ENCODE peak calls at places on chromosome X, in ten cellular contexts. G, S, W, R, C, N, J, F, Q and D are unnamed samples.
A peak's percentile ranks its signal among the peaks of the same experiment; 100 is the strongest.

GRCh38 chrX:16851421-16851820 is 18.7 kb downstream of the RBBP7 start:
- DNase-seq in G (no peak), S (no peak), W (no peak), R (peak; percentile 72), C (no peak), N (no peak), J (no peak), F (no peak), Q (no peak), D (no peak)

GRCh38 chrX:150306002-150306401 is 57.1 kb upstream of the MAMLD1 start:
- DNase-seq in G (no peak), S (no peak), W (no peak), R (no peak), C (no peak), N (no peak), J (no peak), F (no peak), Q (no peak), D (no peak)

GRCh38 chrX:112614640-112615039 is 65.1 kb downstream of the LHFPL1 start:
- DNase-seq in G (peak; percentile 69), S (no peak), W (no peak), R (peak; percentile 3), C (no peak), N (no peak), J (no peak), F (no peak), Q (no peak), D (no peak)

GRCh38 chrX:29453333-29453732 is 762.0 kb upstream of the MAGEB2 start:
- DNase-seq in G (peak; percentile 29), S (no peak), W (no peak), R (no peak), C (no peak), N (no peak), J (no peak), F (no peak), Q (no peak), D (no peak)

GRCh38 chrX:116232833-116233232 is 62.3 kb downstream of the AGTR2 start:
- DNase-seq in G (peak; percentile 72), S (no peak), W (no peak), R (peak; percentile 86), C (peak; percentile 81), N (no peak), J (no peak), F (no peak), Q (no peak), D (no peak)

GRCh38 chrX:19535481-19535880 is 20.2 kb upstream of the MAP3K15 start:
- DNase-seq in G (peak; percentile 37), S (no peak), W (no peak), R (peak; percentile 57), C (peak; percentile 44), N (no peak), J (peak; percentile 48), F (no peak), Q (no peak), D (no peak)

GRCh38 chrX:16828126-16828908 is 41.8 kb downstream of the RBBP7 start:
- DNase-seq in G (peak; percentile 54), S (peak; percentile 40), W (no peak), R (peak; percentile 96), C (peak; percentile 92), N (no peak), J (no peak), F (peak; percentile 29), Q (no peak), D (no peak)

GRCh38 chrX:46687619-46688018 is 71.3 kb downstream of the SLC9A7 start:
- DNase-seq in G (peak; percentile 18), S (no peak), W (no peak), R (peak; percentile 36), C (peak; percentile 17), N (no peak), J (no peak), F (no peak), Q (no peak), D (no peak)

GRCh38 chrX:66162331-66162822 is 1.7 kb upstream of the HEPH start:
- DNase-seq in G (no peak), S (no peak), W (no peak), R (no peak), C (no peak), N (no peak), J (no peak), F (no peak), Q (no peak), D (no peak)

GRCh38 chrX:130196453-130196852 is 24.7 kb downstream of the RAB33A start:
- DNase-seq in G (peak; percentile 65), S (no peak), W (no peak), R (no peak), C (no peak), N (no peak), J (no peak), F (no peak), Q (no peak), D (no peak)

GRCh38 chrX:39950035-39950688 is 147.6 kb downstream of the BCOR start:
- DNase-seq in G (peak; percentile 23), S (no peak), W (no peak), R (peak; percentile 47), C (no peak), N (no peak), J (no peak), F (no peak), Q (no peak), D (no peak)

GRCh38 chrX:110026099-110026844 is 23.4 kb downstream of the TMEM164 start:
- DNase-seq in G (peak; percentile 21), S (no peak), W (no peak), R (no peak), C (peak; percentile 42), N (no peak), J (no peak), F (no peak), Q (no peak), D (no peak)

DNA sequence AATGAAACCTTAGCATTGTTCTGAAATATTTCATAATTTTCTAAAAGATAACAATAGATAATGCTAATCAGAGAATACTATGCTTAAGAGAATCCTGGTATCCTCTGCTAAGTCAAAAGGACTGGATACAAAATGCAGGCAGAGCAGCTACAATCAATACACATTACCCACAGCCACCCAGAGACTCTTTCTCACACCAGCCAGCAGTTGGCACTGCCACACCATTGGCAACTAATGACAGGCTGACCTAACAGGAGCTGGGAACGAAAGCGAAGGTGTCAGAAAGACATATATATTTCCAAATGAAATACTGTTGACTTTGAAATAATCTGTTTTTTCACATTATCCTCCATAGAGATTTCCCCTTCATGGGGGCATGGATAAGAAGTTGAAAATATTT is 122.6 kb upstream of the PLAC1 start:
- DNase-seq in G (no peak), S (no peak), W (no peak), R (no peak), C (no peak), N (no peak), J (no peak), F (peak; percentile 24), Q (no peak), D (no peak)
- TF ChIP-seq CTCF in G (no peak), S (no peak), W (no peak), R (no peak), C (no peak), N (no peak), J (no peak), F (no peak), Q (no peak), D (no peak)

GRCh38 chrX:10048695-10049094 is 81.5 kb downstream of the CLDN34 start:
- DNase-seq in G (no peak), S (no peak), W (no peak), R (no peak), C (no peak), N (no peak), J (no peak), F (peak; percentile 34), Q (no peak), D (no peak)
- H3K4me3 ChIP-seq in G (no peak overlapping the region), S (no peak overlapping the region), W (no peak overlapping the region), R (no peak overlapping the region), C (no peak overlapping the region), N (peak overlapping the region; percentile 11), J (no peak overlapping the region), F (no peak overlapping the region), Q (no peak overlapping the region), D (no peak overlapping the region)

GRCh38 chrX:107775000-107775733 is 420 bp downstream of the TSC22D3 start:
- DNase-seq in G (no peak), S (no peak), W (no peak), R (no peak), C (no peak), N (no peak), J (no peak), F (peak; percentile 18), Q (no peak), D (no peak)

GRCh38 chrX:107773906-107774435 is 1.6 kb downstream of the TSC22D3 start:
- DNase-seq in G (no peak), S (no peak), W (no peak), R (no peak), C (no peak), N (no peak), J (no peak), F (peak; percentile 23), Q (no peak), D (no peak)

GRCh38 chrX:107777536-107777832 is at the start of gene NCBP2L:
- DNase-seq in G (no peak), S (no peak), W (no peak), R (no peak), C (no peak), N (no peak), J (no peak), F (no peak), Q (no peak), D (no peak)

GRCh38 chrX:107776649-107777535 is 641 bp upstream of the NCBP2L start:
- DNase-seq in G (peak; percentile 80), S (peak; percentile 83), W (peak; percentile 69), R (peak; percentile 95), C (peak; percentile 94), N (peak; percentile 67), J (peak; percentile 87), F (peak; percentile 85), Q (peak; percentile 78), D (peak; percentile 57)

DNA sequence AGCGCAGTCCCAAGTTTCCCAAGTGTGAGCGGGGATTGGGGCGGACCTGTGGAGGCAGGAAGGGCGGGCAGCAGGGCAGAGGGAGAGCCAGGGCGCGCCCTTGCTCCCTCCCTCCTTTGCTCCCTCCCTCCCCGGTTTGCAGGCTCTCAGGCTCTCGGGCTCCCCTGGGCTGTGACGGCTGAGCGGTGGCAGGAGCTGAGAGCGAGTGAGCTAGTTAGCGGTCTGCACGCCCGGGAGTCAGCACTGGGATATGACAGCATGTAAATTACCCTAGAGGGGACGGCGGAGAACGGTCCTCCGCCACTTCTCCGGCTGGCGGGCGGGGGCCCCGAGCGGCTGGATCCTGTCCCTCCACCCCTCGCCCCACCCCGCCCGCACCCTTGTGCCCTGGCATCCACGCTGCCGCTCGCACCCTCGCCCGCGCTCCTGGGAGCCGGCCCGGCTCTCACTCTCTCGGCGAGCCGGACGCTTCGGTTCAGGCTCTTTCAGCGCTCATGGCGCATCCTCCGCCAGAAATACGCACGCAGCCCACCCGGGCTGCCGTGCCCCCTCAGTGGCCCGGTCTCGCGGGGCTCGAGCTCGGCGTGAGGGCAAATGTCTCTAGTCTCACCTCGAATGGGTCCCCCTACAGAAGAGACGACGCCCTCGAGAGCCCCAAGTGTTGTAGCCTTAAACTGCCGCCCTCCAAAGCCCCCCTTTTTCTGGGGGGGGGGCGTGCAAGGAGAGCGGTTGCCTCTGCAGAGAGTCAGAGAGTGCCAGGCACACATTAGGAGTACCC is at the start of gene TSC22D3:
- DNase-seq in G (peak; percentile 47), S (peak; percentile 79), W (peak; percentile 80), R (peak; percentile 66), C (peak; percentile 83), N (peak; percentile 79), J (peak; percentile 57), F (peak; percentile 89), Q (peak; percentile 72), D (no peak)
- TF ChIP-seq CTCF in G (peak; percentile 15), S (peak; percentile 8), W (no peak), R (no peak), C (no peak), N (peak; percentile 28), J (no peak), F (peak; percentile 35), Q (peak; percentile 24), D (peak; percentile 10)

GRCh38 chrX:47976254-47977151 is 27.3 kb downstream of the ZNF182 start:
- DNase-seq in G (no peak), S (no peak), W (no peak), R (no peak), C (no peak), N (no peak), J (no peak), F (no peak), Q (no peak), D (no peak)
- H3K4me3 ChIP-seq in G (no peak overlapping the region), S (no peak overlapping the region), W (no peak overlapping the region), R (no peak overlapping the region), C (no peak overlapping the region), N (no peak overlapping the region), J (no peak overlapping the region), F (no peak overlapping the region), Q (no peak overlapping the region), D (no peak overlapping the region)